ENCODE peak calls at places on chromosomes 3 and 15, in eight cellular contexts. X, Q, A, B, P, D, F and M are unnamed samples.

GRCh38 chr3:28606283-28606682 is 257.7 kb upstream of the AZI2 start:
- DNase-seq in P (no peak), A (no peak), B (no peak), F (no peak), D (no peak), X (no peak), Q (no peak), M (no peak)

GRCh38 chr3:156675744-156676466 is 1.5 kb downstream of the TIPARP start:
- DNase-seq in P (no peak), F (no peak), X (peak), D (peak), Q (no peak), B (peak), A (peak), M (peak)

GRCh38 chr3:143119974-143120715 is 574 bp downstream of the CHST2 start:
- DNase-seq in D (no peak), B (peak), Q (no peak), X (peak), P (peak), F (peak), A (peak), M (peak)

GRCh38 chr3:60555704-60556340 is 695.4 kb downstream of the FHIT start:
- DNase-seq in X (no peak), B (no peak), F (no peak), D (peak), P (no peak), Q (no peak), A (peak), M (no peak)

GRCh38 chr15:41438206-41438605 is 21.3 kb downstream of the RTF1 start:
- DNase-seq in X (no peak), D (no peak), P (no peak), Q (peak), F (no peak), B (no peak), A (peak), M (no peak)

GRCh38 chr15:32641517-32642059 is at the start of gene SCG5:
- DNase-seq in P (no peak), D (no peak), F (no peak), B (no peak), A (peak), X (no peak), Q (peak), M (no peak)

GRCh38 chr3:124529826-124530571 is 200.3 kb upstream of the UMPS start:
- DNase-seq in X (no peak), B (no peak), F (no peak), A (peak), P (peak), Q (no peak), D (no peak), M (no peak)

GRCh38 chr3:198080521-198081384 is 120.7 kb downstream of the LMLN start:
- DNase-seq in Q (no peak), B (peak), F (peak), A (peak), X (peak), D (no peak), P (peak), M (peak)

GRCh38 chr15:68228143-68228970 is 1.2 kb downstream of the CLN6 start:
- DNase-seq in P (no peak), F (peak), B (no peak), D (no peak), A (peak), X (no peak), Q (no peak), M (peak)

GRCh38 chr3:52399131-52399530 is 45.8 kb downstream of the SEMA3G start:
- DNase-seq in B (no peak), D (no peak), Q (no peak), A (no peak), F (no peak), X (no peak), P (no peak), M (no peak)

GRCh38 chr3:196073188-196073838 is 8.6 kb downstream of the TFRC start:
- DNase-seq in X (peak), B (peak), F (no peak), P (peak), A (peak), Q (no peak), D (no peak), M (peak)

GRCh38 chr15:99098991-99099390 is 5.9 kb upstream of the SYNM start:
- DNase-seq in Q (no peak), A (no peak), P (no peak), X (peak), D (no peak), B (no peak), F (no peak), M (no peak)

GRCh38 chr15:52104532-52105004 is 8.0 kb downstream of the BCL2L10 start:
- DNase-seq in B (no peak), F (peak), A (no peak), P (no peak), X (no peak), Q (no peak), D (no peak), M (no peak)

GRCh38 chr3:171255236-171255806 is 204.9 kb downstream of the TNIK start:
- DNase-seq in Q (no peak), D (no peak), F (no peak), P (no peak), X (peak), A (peak), B (no peak), M (no peak)

GRCh38 chr3:30649572-30650310 is 43.3 kb downstream of the TGFBR2 start:
- DNase-seq in D (no peak), B (no peak), X (no peak), F (no peak), P (no peak), Q (no peak), A (no peak), M (no peak)

GRCh38 chr3:14145236-14145635 is 20.4 kb downstream of the TMEM43 start:
- DNase-seq in P (no peak), A (peak), B (no peak), X (peak), F (no peak), Q (no peak), D (no peak), M (no peak)

GRCh38 chr15:60733196-60733595 is 254.3 kb upstream of the ICE2 start:
- DNase-seq in X (no peak), Q (no peak), F (no peak), D (no peak), P (no peak), A (no peak), B (no peak), M (no peak)

GRCh38 chr3:188284455-188285212 is 130.7 kb downstream of the LPP start:
- DNase-seq in D (no peak), P (no peak), F (no peak), A (no peak), B (no peak), X (no peak), Q (no peak), M (no peak)

GRCh38 chr15:86526938-86527735 is 447.5 kb downstream of the AGBL1 start:
- DNase-seq in X (no peak), B (no peak), A (no peak), D (no peak), F (no peak), P (no peak), Q (no peak), M (no peak)

GRCh38 chr15:32029862-32030781 is at the start of gene CHRNA7:
- DNase-seq in D (no peak), F (no peak), P (peak), Q (peak), A (peak), B (no peak), X (no peak), M (no peak)

GRCh38 chr15:75051161-75051560 is 27.8 kb downstream of the PPCDC start:
- DNase-seq in X (no peak), B (no peak), A (no peak), P (no peak), Q (no peak), F (no peak), D (no peak), M (no peak)

GRCh38 chr3:192920406-192920805 is 2.8 kb upstream of the MB21D2 start:
- DNase-seq in D (no peak), F (no peak), Q (no peak), A (no peak), X (no peak), P (no peak), B (no peak), M (no peak)

GRCh38 chr3:195150194-195151118 is 120.5 kb downstream of the XXYLT1 start:
- DNase-seq in P (no peak), F (no peak), B (no peak), X (peak), A (peak), Q (peak), D (peak), M (no peak)

GRCh38 chr3:119809249-119810017 is 27.5 kb downstream of the NR1I2 start:
- DNase-seq in P (no peak), Q (no peak), X (no peak), A (no peak), D (no peak), B (no peak), F (no peak), M (peak)

GRCh38 chr3:114086356-114086755 is 29.8 kb downstream of the QTRT2 start:
- DNase-seq in A (no peak), Q (no peak), P (no peak), D (no peak), B (no peak), X (no peak), F (no peak), M (no peak)

GRCh38 chr15:75058127-75058905 is 34.9 kb downstream of the PPCDC start:
- DNase-seq in X (no peak), F (no peak), B (no peak), A (peak), D (no peak), Q (no peak), P (peak), M (no peak)

GRCh38 chr15:52005748-52006701 is 13.0 kb upstream of the MAPK6 start:
- DNase-seq in F (no peak), B (no peak), A (no peak), P (no peak), Q (no peak), X (no peak), D (no peak), M (no peak)

GRCh38 chr3:118117061-118117460 is 917.6 kb downstream of the IGSF11 start:
- DNase-seq in F (no peak), A (no peak), B (no peak), P (no peak), X (no peak), Q (no peak), D (no peak), M (no peak)

GRCh38 chr3:71584216-71585061 is 911 bp upstream of the FOXP1 start:
- DNase-seq in B (peak), F (no peak), D (no peak), Q (no peak), A (peak), X (peak), P (no peak), M (peak)

GRCh38 chr3:17489139-17489538 is 253.3 kb downstream of the TBC1D5 start:
- DNase-seq in F (no peak), P (no peak), X (no peak), D (no peak), A (no peak), B (no peak), Q (no peak), M (no peak)

GRCh38 chr15:45720183-45720582 is 85.4 kb downstream of the SQOR start:
- DNase-seq in F (no peak), D (no peak), P (no peak), X (no peak), A (no peak), Q (no peak), B (no peak), M (no peak)